ENCODE peak calls at places on chromosomes 6 and 20, in four cellular contexts. L, K, M and I are unnamed samples.

GRCh38 chr6:157885211-157885788 is 62.3 kb downstream of the SNX9 start:
- DNase-seq in L (no peak), K (no peak), M (no peak), I (no peak)

GRCh38 chr6:155265843-155266535 is 2.2 kb downstream of the CLDN20 start:
- DNase-seq in L (no peak), K (no peak), M (no peak), I (no peak)

GRCh38 chr6:126723541-126724170 is 383.7 kb downstream of the CENPW start:
- DNase-seq in L (peak; percentile 53), K (no peak), M (no peak), I (no peak)

GRCh38 chr20:51366155-51366886 is 176.2 kb downstream of the NFATC2 start:
- DNase-seq in L (peak; percentile 95), K (no peak), M (peak; percentile 89), I (no peak)

GRCh38 chr6:55433446-55434130 is 106.3 kb downstream of the GFRAL start:
- DNase-seq in L (no peak), K (no peak), M (no peak), I (no peak)

GRCh38 chr6:135211306-135211702 is 30.2 kb downstream of the MYB start:
- DNase-seq in L (no peak), K (no peak), M (no peak), I (no peak)

GRCh38 chr6:125002090-125002741 is 40.0 kb downstream of the RNF217 start:
- DNase-seq in L (no peak), K (no peak), M (no peak), I (no peak)

GRCh38 chr6:54102239-54102638 is 9.0 kb upstream of the MLIP start:
- DNase-seq in L (no peak), K (no peak), M (no peak), I (no peak)

GRCh38 chr20:44969320-44969879 is 3.1 kb downstream of the STK4 start:
- DNase-seq in L (no peak), K (no peak), M (no peak), I (no peak)

GRCh38 chr20:44129996-44130718 is 56.8 kb downstream of the JPH2 start:
- DNase-seq in L (no peak), K (no peak), M (no peak), I (no peak)

GRCh38 chr20:63148696-63149095 is 67.2 kb downstream of the YTHDF1 start:
- DNase-seq in L (peak; percentile 31), K (no peak), M (no peak), I (no peak)

GRCh38 chr6:53230775-53231467 is 82.3 kb upstream of the GCM1 start:
- DNase-seq in L (no peak), K (no peak), M (no peak), I (no peak)

GRCh38 chr6:157715766-157716171 is 107.3 kb upstream of the SNX9 start:
- DNase-seq in L (no peak), K (no peak), M (peak; percentile 92), I (no peak)

GRCh38 chr6:142013286-142013685 is 119.4 kb upstream of the GJE1 start:
- DNase-seq in L (no peak), K (no peak), M (no peak), I (no peak)

GRCh38 chr6:87312860-87313259 is 9.5 kb upstream of the SMIM8 start:
- DNase-seq in L (no peak), K (no peak), M (no peak), I (no peak)

DNA sequence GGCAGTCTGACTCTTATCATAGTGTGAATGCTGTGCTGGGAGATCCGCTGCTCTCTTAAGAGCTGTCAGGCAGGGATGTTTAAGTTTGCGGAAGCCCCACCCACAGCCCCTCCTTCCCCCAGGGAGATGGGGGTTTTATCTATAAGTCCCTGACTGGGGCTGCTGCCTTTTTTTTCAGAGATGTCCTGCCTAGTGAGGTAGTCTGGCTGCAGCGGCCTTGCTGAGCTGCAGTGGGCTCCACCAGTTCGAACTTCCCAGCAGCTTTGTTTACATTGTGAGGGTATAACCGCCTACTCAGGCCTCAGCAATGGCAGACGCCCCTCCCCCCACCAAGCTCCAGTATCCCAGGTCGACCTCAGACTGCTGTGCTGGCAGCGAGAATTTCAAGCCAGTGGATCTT is 75.7 kb upstream of the UST start:
- DNase-seq in L (no peak), K (no peak), M (no peak), I (no peak)
- H3K9me3 ChIP-seq in L (peaks cover 4% of the 10 kb centered on the region), K (peaks cover 18% of the 10 kb centered on the region), M (no peaks in the 10 kb centered on the region), I (no peaks in the 10 kb centered on the region)

GRCh38 chr20:50220894-50221266 is 30.2 kb downstream of the CEBPB start:
- DNase-seq in L (no peak), K (no peak), M (peak; percentile 60), I (no peak)

GRCh38 chr20:50220093-50220893 is 29.7 kb downstream of the CEBPB start:
- DNase-seq in L (no peak), K (no peak), M (no peak), I (no peak)

GRCh38 chr20:50222568-50223320 is 32.1 kb downstream of the CEBPB start:
- DNase-seq in L (no peak), K (no peak), M (no peak), I (no peak)

GRCh38 chr20:50223321-50223995 is 32.8 kb downstream of the CEBPB start:
- DNase-seq in L (no peak), K (peak; percentile 73), M (no peak), I (no peak)

GRCh38 chr20:50221501-50222323 is 31.1 kb downstream of the CEBPB start:
- DNase-seq in L (no peak), K (no peak), M (peak; percentile 66), I (no peak)
- H3K9me3 ChIP-seq in L (no peaks in the 10 kb centered on the region), K (no peaks in the 10 kb centered on the region), M (no peaks in the 10 kb centered on the region), I (no peaks in the 10 kb centered on the region)

GRCh38 chr6:75081047-75081446 is 124.8 kb downstream of the COL12A1 start:
- DNase-seq in L (no peak), K (no peak), M (no peak), I (no peak)
- H3K9me3 ChIP-seq in L (no peaks in the 10 kb centered on the region), K (no peaks in the 10 kb centered on the region), M (no peaks in the 10 kb centered on the region), I (no peaks in the 10 kb centered on the region)

GRCh38 chr20:58483470-58483869 is 31.7 kb downstream of the APCDD1L start:
- DNase-seq in L (no peak), K (no peak), M (no peak), I (no peak)
- H3K9me3 ChIP-seq in L (peaks cover 1% of the 10 kb centered on the region), K (peaks cover 6% of the 10 kb centered on the region), M (peaks cover 4% of the 10 kb centered on the region), I (peaks cover 2% of the 10 kb centered on the region)